ENCODE peak calls at places on chromosomes 16 and 17, in ten cellular contexts. One of them, this sample, is unnamed.

GRCh38 chr16:10932959-10933710 is 9.1 kb downstream of the DEXI start:
- DNase-seq in thyroid gland: no peak
- DNase-seq in transverse colon: no peak
- DNase-seq in naive thymus-derived CD4-positive, alpha-beta T cell: no peak
- DNase-seq in NCI-H2029: no peak
- DNase-seq in activated naive CD4-positive, alpha-beta T cell treated with anti-CD3 and anti-CD28 coated beads for 36 hours: no peak
- DNase-seq in ecto neural progenitor cell: no peak
- DNase-seq in hippocampal formation: no peak
- DNase-seq in GM04503: no peak
- DNase-seq in C1 segment of cervical spinal cord: no peak
- DNase-seq in this sample: no peak

GRCh38 chr16:27867122-27868110 is 196.1 kb downstream of the GSG1L start:
- DNase-seq in thyroid gland: peak; percentile 77
- DNase-seq in transverse colon: peak; percentile 71
- DNase-seq in naive thymus-derived CD4-positive, alpha-beta T cell: peak; percentile 26
- DNase-seq in NCI-H2029: peak; percentile 49
- DNase-seq in activated naive CD4-positive, alpha-beta T cell treated with anti-CD3 and anti-CD28 coated beads for 36 hours: peak; percentile 75
- DNase-seq in ecto neural progenitor cell: peak; percentile 91
- DNase-seq in hippocampal formation: no peak
- DNase-seq in GM04503: no peak
- DNase-seq in C1 segment of cervical spinal cord: peak; percentile 10
- DNase-seq in this sample: peak; percentile 27

GRCh38 chr16:12637002-12637401 is 166.7 kb downstream of the CPPED1 start:
- DNase-seq in thyroid gland: no peak
- DNase-seq in transverse colon: no peak
- DNase-seq in naive thymus-derived CD4-positive, alpha-beta T cell: no peak
- DNase-seq in NCI-H2029: no peak
- DNase-seq in activated naive CD4-positive, alpha-beta T cell treated with anti-CD3 and anti-CD28 coated beads for 36 hours: no peak
- DNase-seq in ecto neural progenitor cell: peak; percentile 53
- DNase-seq in hippocampal formation: no peak
- DNase-seq in GM04503: no peak
- DNase-seq in C1 segment of cervical spinal cord: no peak
- DNase-seq in this sample: no peak

GRCh38 chr17:286571-286970 is 66.0 kb downstream of the RPH3AL start:
- DNase-seq in thyroid gland: no peak
- DNase-seq in transverse colon: peak; percentile 2
- DNase-seq in naive thymus-derived CD4-positive, alpha-beta T cell: no peak
- DNase-seq in NCI-H2029: no peak
- DNase-seq in activated naive CD4-positive, alpha-beta T cell treated with anti-CD3 and anti-CD28 coated beads for 36 hours: no peak
- DNase-seq in ecto neural progenitor cell: no peak
- DNase-seq in hippocampal formation: no peak
- DNase-seq in GM04503: no peak
- DNase-seq in C1 segment of cervical spinal cord: no peak
- DNase-seq in this sample: no peak

GRCh38 chr17:7003745-7004144 is 7.9 kb downstream of the ALOX12 start:
- DNase-seq in thyroid gland: no peak
- DNase-seq in transverse colon: no peak
- DNase-seq in naive thymus-derived CD4-positive, alpha-beta T cell: no peak
- DNase-seq in NCI-H2029: no peak
- DNase-seq in activated naive CD4-positive, alpha-beta T cell treated with anti-CD3 and anti-CD28 coated beads for 36 hours: no peak
- DNase-seq in ecto neural progenitor cell: no peak
- DNase-seq in hippocampal formation: no peak
- DNase-seq in GM04503: no peak
- DNase-seq in C1 segment of cervical spinal cord: no peak
- DNase-seq in this sample: no peak

GRCh38 chr17:67990909-67991308 is 5.4 kb downstream of the C17orf58 start:
- DNase-seq in thyroid gland: no peak
- DNase-seq in transverse colon: no peak
- DNase-seq in naive thymus-derived CD4-positive, alpha-beta T cell: no peak
- DNase-seq in NCI-H2029: peak; percentile 28
- DNase-seq in activated naive CD4-positive, alpha-beta T cell treated with anti-CD3 and anti-CD28 coated beads for 36 hours: no peak
- DNase-seq in ecto neural progenitor cell: no peak
- DNase-seq in hippocampal formation: no peak
- DNase-seq in GM04503: no peak
- DNase-seq in C1 segment of cervical spinal cord: no peak
- DNase-seq in this sample: no peak

GRCh38 chr17:81976332-81977210 is 858 bp upstream of the ASPSCR1 start:
- DNase-seq in thyroid gland: peak; percentile 77
- DNase-seq in transverse colon: peak; percentile 49
- DNase-seq in naive thymus-derived CD4-positive, alpha-beta T cell: no peak
- DNase-seq in NCI-H2029: peak; percentile 67
- DNase-seq in activated naive CD4-positive, alpha-beta T cell treated with anti-CD3 and anti-CD28 coated beads for 36 hours: peak; percentile 60
- DNase-seq in ecto neural progenitor cell: peak; percentile 67
- DNase-seq in hippocampal formation: no peak
- DNase-seq in GM04503: no peak
- DNase-seq in C1 segment of cervical spinal cord: no peak
- DNase-seq in this sample: no peak

GRCh38 chr17:46870116-46870803 is 18.9 kb downstream of the WNT9B start:
- DNase-seq in thyroid gland: no peak
- DNase-seq in transverse colon: peak; percentile 55
- DNase-seq in naive thymus-derived CD4-positive, alpha-beta T cell: no peak
- DNase-seq in NCI-H2029: no peak
- DNase-seq in activated naive CD4-positive, alpha-beta T cell treated with anti-CD3 and anti-CD28 coated beads for 36 hours: no peak
- DNase-seq in ecto neural progenitor cell: no peak
- DNase-seq in hippocampal formation: no peak
- DNase-seq in GM04503: no peak
- DNase-seq in C1 segment of cervical spinal cord: no peak
- DNase-seq in this sample: no peak

GRCh38 chr17:46742539-46743270 is 75.8 kb downstream of the WNT3 start:
- DNase-seq in thyroid gland: no peak
- DNase-seq in transverse colon: no peak
- DNase-seq in naive thymus-derived CD4-positive, alpha-beta T cell: no peak
- DNase-seq in NCI-H2029: peak; percentile 0
- DNase-seq in activated naive CD4-positive, alpha-beta T cell treated with anti-CD3 and anti-CD28 coated beads for 36 hours: no peak
- DNase-seq in ecto neural progenitor cell: no peak
- DNase-seq in hippocampal formation: no peak
- DNase-seq in GM04503: peak; percentile 63
- DNase-seq in C1 segment of cervical spinal cord: no peak
- DNase-seq in this sample: no peak

GRCh38 chr16:72986011-72986410 is 61.9 kb downstream of the ZFHX3 start:
- DNase-seq in thyroid gland: peak; percentile 40
- DNase-seq in transverse colon: no peak
- DNase-seq in naive thymus-derived CD4-positive, alpha-beta T cell: no peak
- DNase-seq in NCI-H2029: no peak
- DNase-seq in activated naive CD4-positive, alpha-beta T cell treated with anti-CD3 and anti-CD28 coated beads for 36 hours: no peak
- DNase-seq in ecto neural progenitor cell: no peak
- DNase-seq in hippocampal formation: no peak
- DNase-seq in GM04503: no peak
- DNase-seq in C1 segment of cervical spinal cord: no peak
- DNase-seq in this sample: no peak

GRCh38 chr17:49456172-49456965 is 38.7 kb upstream of the NGFR start:
- DNase-seq in thyroid gland: no peak
- DNase-seq in transverse colon: no peak
- DNase-seq in naive thymus-derived CD4-positive, alpha-beta T cell: no peak
- DNase-seq in NCI-H2029: no peak
- DNase-seq in activated naive CD4-positive, alpha-beta T cell treated with anti-CD3 and anti-CD28 coated beads for 36 hours: no peak
- DNase-seq in ecto neural progenitor cell: no peak
- DNase-seq in hippocampal formation: no peak
- DNase-seq in GM04503: peak; percentile 89
- DNase-seq in C1 segment of cervical spinal cord: no peak
- DNase-seq in this sample: no peak

GRCh38 chr16:86882586-86883280 is 304.4 kb downstream of the FOXL1 start:
- DNase-seq in thyroid gland: no peak
- DNase-seq in transverse colon: no peak
- DNase-seq in naive thymus-derived CD4-positive, alpha-beta T cell: no peak
- DNase-seq in NCI-H2029: no peak
- DNase-seq in activated naive CD4-positive, alpha-beta T cell treated with anti-CD3 and anti-CD28 coated beads for 36 hours: no peak
- DNase-seq in ecto neural progenitor cell: no peak
- DNase-seq in hippocampal formation: no peak
- DNase-seq in GM04503: peak; percentile 19
- DNase-seq in C1 segment of cervical spinal cord: no peak
- DNase-seq in this sample: no peak

GRCh38 chr17:82926716-82927115 is 86.9 kb upstream of the ZNF750 start:
- DNase-seq in thyroid gland: no peak
- DNase-seq in transverse colon: no peak
- DNase-seq in naive thymus-derived CD4-positive, alpha-beta T cell: no peak
- DNase-seq in NCI-H2029: no peak
- DNase-seq in activated naive CD4-positive, alpha-beta T cell treated with anti-CD3 and anti-CD28 coated beads for 36 hours: no peak
- DNase-seq in ecto neural progenitor cell: no peak
- DNase-seq in hippocampal formation: no peak
- DNase-seq in GM04503: no peak
- DNase-seq in C1 segment of cervical spinal cord: no peak
- DNase-seq in this sample: no peak